ENCODE peak calls at places on chromosome 3, in ten cellular contexts. One of them, this sample, is unnamed.

GRCh38 chr3:171811059-171811912 is 1.0 kb upstream of the PLD1 start:
- DNase-seq in iPS DF 6.9: no peak
- DNase-seq in NCI-H2171: no peak
- DNase-seq in frontal cortex: no peak
- DNase-seq in activated CD4-positive, alpha-beta T cell treated with anti-CD3 and anti-CD28 coated beads, Interleukin-2, amount 50 U/mL, for 1 hour: no peak
- DNase-seq in stimulated activated CD4-positive, alpha-beta T cell treated with anti-CD3 and anti-CD28 coated beads, Interleukin-12 subunit alpha, Interleukin-12 subunit beta, amount 100 ng/mL, for 48 hours: no peak
- DNase-seq in SK-MEL-5: peak
- DNase-seq in naive thymus-derived CD8-positive, alpha-beta T cell: no peak
- DNase-seq in upper lobe of right lung: no peak
- DNase-seq in heart right ventricle: peak
- DNase-seq in this sample: no peak

GRCh38 chr3:13238687-13239466 is 165.6 kb upstream of the IQSEC1 start:
- DNase-seq in iPS DF 6.9: no peak
- DNase-seq in NCI-H2171: no peak
- DNase-seq in frontal cortex: no peak
- DNase-seq in activated CD4-positive, alpha-beta T cell treated with anti-CD3 and anti-CD28 coated beads, Interleukin-2, amount 50 U/mL, for 1 hour: no peak
- DNase-seq in stimulated activated CD4-positive, alpha-beta T cell treated with anti-CD3 and anti-CD28 coated beads, Interleukin-12 subunit alpha, Interleukin-12 subunit beta, amount 100 ng/mL, for 48 hours: no peak
- DNase-seq in SK-MEL-5: no peak
- DNase-seq in naive thymus-derived CD8-positive, alpha-beta T cell: no peak
- DNase-seq in upper lobe of right lung: no peak
- DNase-seq in heart right ventricle: no peak
- DNase-seq in this sample: no peak

GRCh38 chr3:12833226-12834161 is 7.9 kb downstream of the RPL32 start:
- DNase-seq in iPS DF 6.9: no peak
- DNase-seq in NCI-H2171: no peak
- DNase-seq in frontal cortex: no peak
- DNase-seq in activated CD4-positive, alpha-beta T cell treated with anti-CD3 and anti-CD28 coated beads, Interleukin-2, amount 50 U/mL, for 1 hour: no peak
- DNase-seq in stimulated activated CD4-positive, alpha-beta T cell treated with anti-CD3 and anti-CD28 coated beads, Interleukin-12 subunit alpha, Interleukin-12 subunit beta, amount 100 ng/mL, for 48 hours: no peak
- DNase-seq in SK-MEL-5: no peak
- DNase-seq in naive thymus-derived CD8-positive, alpha-beta T cell: no peak
- DNase-seq in upper lobe of right lung: no peak
- DNase-seq in heart right ventricle: no peak
- DNase-seq in this sample: no peak

GRCh38 chr3:66490214-66490613 is 10.6 kb downstream of the LRIG1 start:
- DNase-seq in iPS DF 6.9: no peak
- DNase-seq in NCI-H2171: no peak
- DNase-seq in frontal cortex: no peak
- DNase-seq in activated CD4-positive, alpha-beta T cell treated with anti-CD3 and anti-CD28 coated beads, Interleukin-2, amount 50 U/mL, for 1 hour: no peak
- DNase-seq in stimulated activated CD4-positive, alpha-beta T cell treated with anti-CD3 and anti-CD28 coated beads, Interleukin-12 subunit alpha, Interleukin-12 subunit beta, amount 100 ng/mL, for 48 hours: no peak
- DNase-seq in SK-MEL-5: no peak
- DNase-seq in naive thymus-derived CD8-positive, alpha-beta T cell: no peak
- DNase-seq in upper lobe of right lung: no peak
- DNase-seq in heart right ventricle: no peak
- DNase-seq in this sample: no peak

GRCh38 chr3:194487289-194488006 is 646 bp upstream of the ATP13A3 start:
- DNase-seq in iPS DF 6.9: no peak
- DNase-seq in NCI-H2171: no peak
- DNase-seq in frontal cortex: peak
- DNase-seq in activated CD4-positive, alpha-beta T cell treated with anti-CD3 and anti-CD28 coated beads, Interleukin-2, amount 50 U/mL, for 1 hour: peak
- DNase-seq in stimulated activated CD4-positive, alpha-beta T cell treated with anti-CD3 and anti-CD28 coated beads, Interleukin-12 subunit alpha, Interleukin-12 subunit beta, amount 100 ng/mL, for 48 hours: no peak
- DNase-seq in SK-MEL-5: no peak
- DNase-seq in naive thymus-derived CD8-positive, alpha-beta T cell: peak
- DNase-seq in upper lobe of right lung: peak
- DNase-seq in heart right ventricle: peak
- DNase-seq in this sample: peak

GRCh38 chr3:37702478-37703154 is 159.1 kb upstream of the CTDSPL start:
- DNase-seq in iPS DF 6.9: no peak
- DNase-seq in NCI-H2171: peak
- DNase-seq in frontal cortex: no peak
- DNase-seq in activated CD4-positive, alpha-beta T cell treated with anti-CD3 and anti-CD28 coated beads, Interleukin-2, amount 50 U/mL, for 1 hour: no peak
- DNase-seq in stimulated activated CD4-positive, alpha-beta T cell treated with anti-CD3 and anti-CD28 coated beads, Interleukin-12 subunit alpha, Interleukin-12 subunit beta, amount 100 ng/mL, for 48 hours: no peak
- DNase-seq in SK-MEL-5: no peak
- DNase-seq in naive thymus-derived CD8-positive, alpha-beta T cell: no peak
- DNase-seq in upper lobe of right lung: no peak
- DNase-seq in heart right ventricle: no peak
- DNase-seq in this sample: no peak

GRCh38 chr3:17039579-17039978 is 154.8 kb downstream of the PLCL2 start:
- DNase-seq in iPS DF 6.9: no peak
- DNase-seq in NCI-H2171: no peak
- DNase-seq in frontal cortex: no peak
- DNase-seq in activated CD4-positive, alpha-beta T cell treated with anti-CD3 and anti-CD28 coated beads, Interleukin-2, amount 50 U/mL, for 1 hour: no peak
- DNase-seq in stimulated activated CD4-positive, alpha-beta T cell treated with anti-CD3 and anti-CD28 coated beads, Interleukin-12 subunit alpha, Interleukin-12 subunit beta, amount 100 ng/mL, for 48 hours: no peak
- DNase-seq in SK-MEL-5: no peak
- DNase-seq in naive thymus-derived CD8-positive, alpha-beta T cell: no peak
- DNase-seq in upper lobe of right lung: no peak
- DNase-seq in heart right ventricle: no peak
- DNase-seq in this sample: no peak

GRCh38 chr3:50552058-50552435 is 15.5 kb downstream of the C3orf18 start:
- DNase-seq in iPS DF 6.9: no peak
- DNase-seq in NCI-H2171: no peak
- DNase-seq in frontal cortex: no peak
- DNase-seq in activated CD4-positive, alpha-beta T cell treated with anti-CD3 and anti-CD28 coated beads, Interleukin-2, amount 50 U/mL, for 1 hour: no peak
- DNase-seq in stimulated activated CD4-positive, alpha-beta T cell treated with anti-CD3 and anti-CD28 coated beads, Interleukin-12 subunit alpha, Interleukin-12 subunit beta, amount 100 ng/mL, for 48 hours: no peak
- DNase-seq in SK-MEL-5: no peak
- DNase-seq in naive thymus-derived CD8-positive, alpha-beta T cell: no peak
- DNase-seq in upper lobe of right lung: no peak
- DNase-seq in heart right ventricle: no peak
- DNase-seq in this sample: no peak

GRCh38 chr3:109355625-109356441 is 18.5 kb upstream of the DPPA4 start:
- DNase-seq in iPS DF 6.9: peak
- DNase-seq in NCI-H2171: no peak
- DNase-seq in frontal cortex: no peak
- DNase-seq in activated CD4-positive, alpha-beta T cell treated with anti-CD3 and anti-CD28 coated beads, Interleukin-2, amount 50 U/mL, for 1 hour: no peak
- DNase-seq in stimulated activated CD4-positive, alpha-beta T cell treated with anti-CD3 and anti-CD28 coated beads, Interleukin-12 subunit alpha, Interleukin-12 subunit beta, amount 100 ng/mL, for 48 hours: no peak
- DNase-seq in SK-MEL-5: no peak
- DNase-seq in naive thymus-derived CD8-positive, alpha-beta T cell: no peak
- DNase-seq in upper lobe of right lung: no peak
- DNase-seq in heart right ventricle: no peak
- DNase-seq in this sample: no peak

GRCh38 chr3:75906555-75907112 is 121.3 kb upstream of the ZNF717 start:
- DNase-seq in iPS DF 6.9: peak
- DNase-seq in NCI-H2171: no peak
- DNase-seq in frontal cortex: peak
- DNase-seq in activated CD4-positive, alpha-beta T cell treated with anti-CD3 and anti-CD28 coated beads, Interleukin-2, amount 50 U/mL, for 1 hour: no peak
- DNase-seq in stimulated activated CD4-positive, alpha-beta T cell treated with anti-CD3 and anti-CD28 coated beads, Interleukin-12 subunit alpha, Interleukin-12 subunit beta, amount 100 ng/mL, for 48 hours: no peak
- DNase-seq in SK-MEL-5: peak
- DNase-seq in naive thymus-derived CD8-positive, alpha-beta T cell: no peak
- DNase-seq in upper lobe of right lung: peak
- DNase-seq in heart right ventricle: no peak
- DNase-seq in this sample: peak

GRCh38 chr3:130901463-130902204 is 7.8 kb downstream of the ATP2C1 start:
- DNase-seq in iPS DF 6.9: no peak
- DNase-seq in NCI-H2171: no peak
- DNase-seq in frontal cortex: no peak
- DNase-seq in activated CD4-positive, alpha-beta T cell treated with anti-CD3 and anti-CD28 coated beads, Interleukin-2, amount 50 U/mL, for 1 hour: no peak
- DNase-seq in stimulated activated CD4-positive, alpha-beta T cell treated with anti-CD3 and anti-CD28 coated beads, Interleukin-12 subunit alpha, Interleukin-12 subunit beta, amount 100 ng/mL, for 48 hours: no peak
- DNase-seq in SK-MEL-5: no peak
- DNase-seq in naive thymus-derived CD8-positive, alpha-beta T cell: no peak
- DNase-seq in upper lobe of right lung: no peak
- DNase-seq in heart right ventricle: no peak
- DNase-seq in this sample: no peak

GRCh38 chr3:16877527-16877926 is 7.2 kb upstream of the PLCL2 start:
- DNase-seq in iPS DF 6.9: no peak
- DNase-seq in NCI-H2171: no peak
- DNase-seq in frontal cortex: no peak
- DNase-seq in activated CD4-positive, alpha-beta T cell treated with anti-CD3 and anti-CD28 coated beads, Interleukin-2, amount 50 U/mL, for 1 hour: no peak
- DNase-seq in stimulated activated CD4-positive, alpha-beta T cell treated with anti-CD3 and anti-CD28 coated beads, Interleukin-12 subunit alpha, Interleukin-12 subunit beta, amount 100 ng/mL, for 48 hours: no peak
- DNase-seq in SK-MEL-5: no peak
- DNase-seq in naive thymus-derived CD8-positive, alpha-beta T cell: no peak
- DNase-seq in upper lobe of right lung: no peak
- DNase-seq in heart right ventricle: no peak
- DNase-seq in this sample: no peak

GRCh38 chr3:30658328-30659052 is 52.1 kb downstream of the TGFBR2 start:
- DNase-seq in iPS DF 6.9: no peak
- DNase-seq in NCI-H2171: no peak
- DNase-seq in frontal cortex: no peak
- DNase-seq in activated CD4-positive, alpha-beta T cell treated with anti-CD3 and anti-CD28 coated beads, Interleukin-2, amount 50 U/mL, for 1 hour: peak
- DNase-seq in stimulated activated CD4-positive, alpha-beta T cell treated with anti-CD3 and anti-CD28 coated beads, Interleukin-12 subunit alpha, Interleukin-12 subunit beta, amount 100 ng/mL, for 48 hours: peak
- DNase-seq in SK-MEL-5: no peak
- DNase-seq in naive thymus-derived CD8-positive, alpha-beta T cell: peak
- DNase-seq in upper lobe of right lung: no peak
- DNase-seq in heart right ventricle: peak
- DNase-seq in this sample: no peak

GRCh38 chr3:45145681-45146614 is at the start of gene CDCP1:
- DNase-seq in iPS DF 6.9: peak
- DNase-seq in NCI-H2171: no peak
- DNase-seq in frontal cortex: no peak
- DNase-seq in activated CD4-positive, alpha-beta T cell treated with anti-CD3 and anti-CD28 coated beads, Interleukin-2, amount 50 U/mL, for 1 hour: no peak
- DNase-seq in stimulated activated CD4-positive, alpha-beta T cell treated with anti-CD3 and anti-CD28 coated beads, Interleukin-12 subunit alpha, Interleukin-12 subunit beta, amount 100 ng/mL, for 48 hours: no peak
- DNase-seq in SK-MEL-5: no peak
- DNase-seq in naive thymus-derived CD8-positive, alpha-beta T cell: no peak
- DNase-seq in upper lobe of right lung: peak
- DNase-seq in heart right ventricle: no peak
- DNase-seq in this sample: peak

GRCh38 chr3:113825090-113825489 is 13.5 kb upstream of the GRAMD1C start:
- DNase-seq in iPS DF 6.9: no peak
- DNase-seq in NCI-H2171: no peak
- DNase-seq in frontal cortex: no peak
- DNase-seq in activated CD4-positive, alpha-beta T cell treated with anti-CD3 and anti-CD28 coated beads, Interleukin-2, amount 50 U/mL, for 1 hour: no peak
- DNase-seq in stimulated activated CD4-positive, alpha-beta T cell treated with anti-CD3 and anti-CD28 coated beads, Interleukin-12 subunit alpha, Interleukin-12 subunit beta, amount 100 ng/mL, for 48 hours: no peak
- DNase-seq in SK-MEL-5: peak
- DNase-seq in naive thymus-derived CD8-positive, alpha-beta T cell: no peak
- DNase-seq in upper lobe of right lung: no peak
- DNase-seq in heart right ventricle: no peak
- DNase-seq in this sample: no peak

GRCh38 chr3:184096811-184097378 is at the start of gene HTR3E:
- DNase-seq in iPS DF 6.9: no peak
- DNase-seq in NCI-H2171: no peak
- DNase-seq in frontal cortex: no peak
- DNase-seq in activated CD4-positive, alpha-beta T cell treated with anti-CD3 and anti-CD28 coated beads, Interleukin-2, amount 50 U/mL, for 1 hour: no peak
- DNase-seq in stimulated activated CD4-positive, alpha-beta T cell treated with anti-CD3 and anti-CD28 coated beads, Interleukin-12 subunit alpha, Interleukin-12 subunit beta, amount 100 ng/mL, for 48 hours: no peak
- DNase-seq in SK-MEL-5: no peak
- DNase-seq in naive thymus-derived CD8-positive, alpha-beta T cell: no peak
- DNase-seq in upper lobe of right lung: no peak
- DNase-seq in heart right ventricle: no peak
- DNase-seq in this sample: no peak

GRCh38 chr3:156687023-156687422 is 12.6 kb downstream of the TIPARP start:
- DNase-seq in iPS DF 6.9: no peak
- DNase-seq in NCI-H2171: no peak
- DNase-seq in frontal cortex: no peak
- DNase-seq in activated CD4-positive, alpha-beta T cell treated with anti-CD3 and anti-CD28 coated beads, Interleukin-2, amount 50 U/mL, for 1 hour: no peak
- DNase-seq in stimulated activated CD4-positive, alpha-beta T cell treated with anti-CD3 and anti-CD28 coated beads, Interleukin-12 subunit alpha, Interleukin-12 subunit beta, amount 100 ng/mL, for 48 hours: no peak
- DNase-seq in SK-MEL-5: no peak
- DNase-seq in naive thymus-derived CD8-positive, alpha-beta T cell: no peak
- DNase-seq in upper lobe of right lung: no peak
- DNase-seq in heart right ventricle: no peak
- DNase-seq in this sample: no peak

GRCh38 chr3:123094914-123095313 is 28.1 kb downstream of the PDIA5 start:
- DNase-seq in iPS DF 6.9: no peak
- DNase-seq in NCI-H2171: no peak
- DNase-seq in frontal cortex: no peak
- DNase-seq in activated CD4-positive, alpha-beta T cell treated with anti-CD3 and anti-CD28 coated beads, Interleukin-2, amount 50 U/mL, for 1 hour: no peak
- DNase-seq in stimulated activated CD4-positive, alpha-beta T cell treated with anti-CD3 and anti-CD28 coated beads, Interleukin-12 subunit alpha, Interleukin-12 subunit beta, amount 100 ng/mL, for 48 hours: no peak
- DNase-seq in SK-MEL-5: no peak
- DNase-seq in naive thymus-derived CD8-positive, alpha-beta T cell: no peak
- DNase-seq in upper lobe of right lung: no peak
- DNase-seq in heart right ventricle: no peak
- DNase-seq in this sample: no peak

GRCh38 chr3:30912304-30912703 is 17.8 kb upstream of the GADL1 start:
- DNase-seq in iPS DF 6.9: no peak
- DNase-seq in NCI-H2171: no peak
- DNase-seq in frontal cortex: no peak
- DNase-seq in activated CD4-positive, alpha-beta T cell treated with anti-CD3 and anti-CD28 coated beads, Interleukin-2, amount 50 U/mL, for 1 hour: no peak
- DNase-seq in stimulated activated CD4-positive, alpha-beta T cell treated with anti-CD3 and anti-CD28 coated beads, Interleukin-12 subunit alpha, Interleukin-12 subunit beta, amount 100 ng/mL, for 48 hours: no peak
- DNase-seq in SK-MEL-5: no peak
- DNase-seq in naive thymus-derived CD8-positive, alpha-beta T cell: no peak
- DNase-seq in upper lobe of right lung: no peak
- DNase-seq in heart right ventricle: no peak
- DNase-seq in this sample: no peak

GRCh38 chr3:18679226-18679625 is 254.1 kb upstream of the SATB1 start:
- DNase-seq in iPS DF 6.9: no peak
- DNase-seq in NCI-H2171: no peak
- DNase-seq in frontal cortex: no peak
- DNase-seq in activated CD4-positive, alpha-beta T cell treated with anti-CD3 and anti-CD28 coated beads, Interleukin-2, amount 50 U/mL, for 1 hour: no peak
- DNase-seq in stimulated activated CD4-positive, alpha-beta T cell treated with anti-CD3 and anti-CD28 coated beads, Interleukin-12 subunit alpha, Interleukin-12 subunit beta, amount 100 ng/mL, for 48 hours: no peak
- DNase-seq in SK-MEL-5: no peak
- DNase-seq in naive thymus-derived CD8-positive, alpha-beta T cell: no peak
- DNase-seq in upper lobe of right lung: no peak
- DNase-seq in heart right ventricle: no peak
- DNase-seq in this sample: no peak

GRCh38 chr3:65665922-65666321 is 372.8 kb downstream of the MAGI1 start:
- DNase-seq in iPS DF 6.9: no peak
- DNase-seq in NCI-H2171: no peak
- DNase-seq in frontal cortex: no peak
- DNase-seq in activated CD4-positive, alpha-beta T cell treated with anti-CD3 and anti-CD28 coated beads, Interleukin-2, amount 50 U/mL, for 1 hour: no peak
- DNase-seq in stimulated activated CD4-positive, alpha-beta T cell treated with anti-CD3 and anti-CD28 coated beads, Interleukin-12 subunit alpha, Interleukin-12 subunit beta, amount 100 ng/mL, for 48 hours: no peak
- DNase-seq in SK-MEL-5: no peak
- DNase-seq in naive thymus-derived CD8-positive, alpha-beta T cell: no peak
- DNase-seq in upper lobe of right lung: no peak
- DNase-seq in heart right ventricle: no peak
- DNase-seq in this sample: no peak

GRCh38 chr3:137199678-137200077 is 241.9 kb downstream of the IL20RB start:
- DNase-seq in iPS DF 6.9: no peak
- DNase-seq in NCI-H2171: no peak
- DNase-seq in frontal cortex: no peak
- DNase-seq in activated CD4-positive, alpha-beta T cell treated with anti-CD3 and anti-CD28 coated beads, Interleukin-2, amount 50 U/mL, for 1 hour: no peak
- DNase-seq in stimulated activated CD4-positive, alpha-beta T cell treated with anti-CD3 and anti-CD28 coated beads, Interleukin-12 subunit alpha, Interleukin-12 subunit beta, amount 100 ng/mL, for 48 hours: no peak
- DNase-seq in SK-MEL-5: no peak
- DNase-seq in naive thymus-derived CD8-positive, alpha-beta T cell: no peak
- DNase-seq in upper lobe of right lung: no peak
- DNase-seq in heart right ventricle: no peak
- DNase-seq in this sample: no peak

GRCh38 chr3:132721479-132722164 is 587 bp downstream of the NPHP3 start:
- DNase-seq in iPS DF 6.9: no peak
- DNase-seq in NCI-H2171: no peak
- DNase-seq in frontal cortex: no peak
- DNase-seq in activated CD4-positive, alpha-beta T cell treated with anti-CD3 and anti-CD28 coated beads, Interleukin-2, amount 50 U/mL, for 1 hour: no peak
- DNase-seq in stimulated activated CD4-positive, alpha-beta T cell treated with anti-CD3 and anti-CD28 coated beads, Interleukin-12 subunit alpha, Interleukin-12 subunit beta, amount 100 ng/mL, for 48 hours: no peak
- DNase-seq in SK-MEL-5: peak
- DNase-seq in naive thymus-derived CD8-positive, alpha-beta T cell: no peak
- DNase-seq in upper lobe of right lung: peak
- DNase-seq in heart right ventricle: peak
- DNase-seq in this sample: peak

GRCh38 chr3:184748219-184749135 is 36.6 kb upstream of the MAGEF1 start:
- DNase-seq in iPS DF 6.9: no peak
- DNase-seq in NCI-H2171: no peak
- DNase-seq in frontal cortex: no peak
- DNase-seq in activated CD4-positive, alpha-beta T cell treated with anti-CD3 and anti-CD28 coated beads, Interleukin-2, amount 50 U/mL, for 1 hour: no peak
- DNase-seq in stimulated activated CD4-positive, alpha-beta T cell treated with anti-CD3 and anti-CD28 coated beads, Interleukin-12 subunit alpha, Interleukin-12 subunit beta, amount 100 ng/mL, for 48 hours: no peak
- DNase-seq in SK-MEL-5: peak
- DNase-seq in naive thymus-derived CD8-positive, alpha-beta T cell: no peak
- DNase-seq in upper lobe of right lung: no peak
- DNase-seq in heart right ventricle: no peak
- DNase-seq in this sample: peak